ENCODE peak calls at places on chromosomes 11 and 22, in ten cellular contexts. J, S, O, Z, M, A, L, U, C and V are unnamed samples.

GRCh38 chr11:62116458-62116857 is 7.4 kb upstream of the INCENP start:
- DNase-seq in J (peak), S (no peak), O (no peak), Z (no peak), M (peak), A (no peak), L (no peak), U (no peak), C (no peak), V (no peak)

GRCh38 chr11:60855726-60856633 is at the start of gene PTGDR2:
- DNase-seq in J (no peak), S (no peak), O (no peak), Z (no peak), M (no peak), A (no peak), L (no peak), U (peak), C (no peak), V (no peak)

GRCh38 chr22:50600541-50600940 is at the start of gene MAPK8IP2:
- DNase-seq in J (no peak), S (no peak), O (no peak), Z (no peak), M (peak), A (no peak), L (no peak), U (peak), C (no peak), V (no peak)

GRCh38 chr11:12680246-12680939 is 6.2 kb downstream of the TEAD1 start:
- DNase-seq in J (peak), S (peak), O (peak), Z (peak), M (peak), A (peak), L (peak), U (peak), C (no peak), V (no peak)

GRCh38 chr11:656426-656825 is 19.4 kb downstream of the DRD4 start:
- DNase-seq in J (no peak), S (no peak), O (no peak), Z (no peak), M (no peak), A (no peak), L (no peak), U (no peak), C (no peak), V (no peak)

GRCh38 chr11:71247551-71248250 is 4.7 kb downstream of the SHANK2 start:
- DNase-seq in J (no peak), S (no peak), O (no peak), Z (no peak), M (no peak), A (no peak), L (no peak), U (no peak), C (no peak), V (no peak)

GRCh38 chr11:107598225-107599139 is 7.5 kb downstream of the ELMOD1 start:
- DNase-seq in J (no peak), S (peak), O (no peak), Z (no peak), M (peak), A (no peak), L (peak), U (no peak), C (no peak), V (no peak)

GRCh38 chr22:46726066-46726985 is 11.7 kb downstream of the CERK start:
- DNase-seq in J (peak), S (no peak), O (peak), Z (no peak), M (no peak), A (peak), L (no peak), U (no peak), C (no peak), V (no peak)

GRCh38 chr22:50705219-50705691 is 32.6 kb downstream of the SHANK3 start:
- DNase-seq in J (peak), S (no peak), O (peak), Z (no peak), M (no peak), A (peak), L (no peak), U (no peak), C (no peak), V (no peak)

GRCh38 chr11:34631297-34631696 is 10.4 kb downstream of the EHF start:
- DNase-seq in J (no peak), S (no peak), O (no peak), Z (no peak), M (no peak), A (no peak), L (no peak), U (no peak), C (no peak), V (no peak)

GRCh38 chr11:1880746-1881441 is 10.8 kb downstream of the PRR33 start:
- DNase-seq in J (no peak), S (no peak), O (no peak), Z (peak), M (no peak), A (no peak), L (no peak), U (no peak), C (no peak), V (no peak)

GRCh38 chr11:132941024-132941646 is 591.2 kb downstream of the OPCML start:
- DNase-seq in J (peak), S (no peak), O (peak), Z (no peak), M (peak), A (peak), L (peak), U (no peak), C (no peak), V (no peak)

GRCh38 chr11:85694385-85694980 is 8.5 kb upstream of the CCDC89 start:
- DNase-seq in J (peak), S (no peak), O (peak), Z (no peak), M (peak), A (peak), L (peak), U (no peak), C (no peak), V (no peak)

GRCh38 chr22:37726240-37726887 is 29.5 kb downstream of the TRIOBP start:
- DNase-seq in J (peak), S (no peak), O (no peak), Z (no peak), M (no peak), A (no peak), L (no peak), U (no peak), C (no peak), V (no peak)
- TF ChIP-seq CTCF in J (peak), S (no peak), O (peak), Z (no peak), M (peak), A (peak), L (peak), U (no peak), C (peak), V (no peak)

DNA sequence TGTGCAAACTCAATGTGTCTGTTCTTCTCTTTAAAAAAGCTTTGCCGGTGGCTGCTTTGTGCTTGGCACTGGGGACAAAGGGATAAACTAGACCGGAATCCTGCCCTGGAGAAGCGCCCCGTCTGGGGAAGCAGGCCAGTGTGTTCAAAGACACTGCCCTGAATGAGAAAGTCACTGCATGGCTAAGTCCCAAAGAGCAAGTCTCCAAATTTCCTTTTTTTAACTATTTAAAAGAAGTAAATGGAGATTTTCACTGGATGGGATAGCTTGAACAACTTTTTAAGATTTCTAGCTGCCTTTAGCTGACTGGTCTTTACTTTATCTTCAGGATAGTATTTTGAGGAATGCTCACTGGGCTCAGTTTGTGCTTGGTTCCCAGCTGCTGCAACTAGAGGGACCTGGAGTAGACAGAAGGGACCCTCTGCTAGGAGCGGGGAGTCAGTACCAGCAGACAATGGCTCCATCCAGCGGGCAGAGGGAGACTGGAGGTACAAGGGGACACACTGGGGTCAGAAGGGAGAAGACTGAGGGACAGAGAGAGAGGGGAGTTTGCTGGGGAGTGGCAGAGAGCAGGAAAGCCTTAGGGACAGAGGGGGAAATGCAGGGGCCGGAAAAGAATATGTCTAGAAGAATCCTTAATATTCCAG is 22.2 kb upstream of the ACER3 start:
- DNase-seq in J (peak), S (no peak), O (no peak), Z (no peak), M (no peak), A (no peak), L (no peak), U (no peak), C (no peak), V (no peak)
- TF ChIP-seq CTCF in J (peak), S (no peak), O (peak), Z (no peak), M (no peak), A (peak), L (peak), U (no peak), C (peak), V (no peak)

GRCh38 chr11:64566915-64567882 is 23.8 kb upstream of the SLC22A12 start:
- DNase-seq in J (no peak), S (no peak), O (no peak), Z (no peak), M (no peak), A (no peak), L (no peak), U (no peak), C (no peak), V (no peak)

GRCh38 chr11:64564419-64564818 is 26.6 kb upstream of the SLC22A12 start:
- DNase-seq in J (no peak), S (no peak), O (no peak), Z (no peak), M (no peak), A (no peak), L (no peak), U (no peak), C (no peak), V (no peak)

GRCh38 chr11:64563966-64564365 is 27.1 kb upstream of the SLC22A12 start:
- DNase-seq in J (no peak), S (no peak), O (no peak), Z (no peak), M (no peak), A (no peak), L (no peak), U (no peak), C (no peak), V (no peak)

GRCh38 chr11:64566042-64566914 is 24.7 kb upstream of the SLC22A12 start:
- DNase-seq in J (peak), S (peak), O (peak), Z (peak), M (peak), A (peak), L (peak), U (peak), C (peak), V (peak)

GRCh38 chr11:64564947-64565889 is 25.8 kb upstream of the SLC22A12 start:
- DNase-seq in J (no peak), S (no peak), O (no peak), Z (no peak), M (no peak), A (no peak), L (no peak), U (no peak), C (no peak), V (no peak)
- TF ChIP-seq CTCF in J (no peak), S (no peak), O (peak), Z (no peak), M (peak), A (no peak), L (peak), U (no peak), C (no peak), V (no peak)

GRCh38 chr11:108647701-108648527 is 17.0 kb upstream of the DDX10 start:
- DNase-seq in J (peak), S (peak), O (peak), Z (peak), M (peak), A (peak), L (peak), U (peak), C (no peak), V (no peak)
- TF ChIP-seq CTCF in J (peak), S (peak), O (peak), Z (peak), M (peak), A (peak), L (peak), U (peak), C (peak), V (peak)

DNA sequence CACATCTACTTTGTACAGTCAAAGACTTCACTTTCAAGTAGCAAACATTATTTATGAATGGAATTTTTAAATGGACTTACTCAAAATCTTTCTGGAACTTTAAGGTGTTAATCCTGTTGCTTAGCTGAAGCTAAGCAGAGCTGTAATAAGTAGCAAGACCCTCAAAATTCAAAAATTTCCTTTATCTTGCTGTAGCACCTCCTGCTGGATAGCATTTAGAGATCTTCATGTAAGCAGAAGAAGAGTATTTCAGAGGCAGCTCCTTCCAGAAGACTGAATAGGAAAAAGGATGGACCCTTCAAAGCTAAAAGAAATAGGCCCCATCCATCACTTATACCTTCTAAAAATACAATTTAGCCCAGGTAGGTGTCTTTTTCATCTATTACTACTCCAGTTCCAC is 3.4 kb downstream of the PHF21A start:
- DNase-seq in J (no peak), S (no peak), O (no peak), Z (no peak), M (no peak), A (no peak), L (peak), U (no peak), C (no peak), V (no peak)
- TF ChIP-seq CTCF in J (peak), S (no peak), O (peak), Z (no peak), M (peak), A (peak), L (peak), U (no peak), C (peak), V (no peak)

GRCh38 chr11:20243974-20244373 is 83.7 kb upstream of the DBX1 start:
- DNase-seq in J (peak), S (no peak), O (no peak), Z (no peak), M (peak), A (no peak), L (no peak), U (no peak), C (no peak), V (no peak)
- TF ChIP-seq CTCF in J (peak), S (no peak), O (peak), Z (no peak), M (peak), A (peak), L (peak), U (no peak), C (peak), V (no peak)

GRCh38 chr11:104151404-104152204 is 12.3 kb downstream of the PDGFD start:
- DNase-seq in J (peak), S (no peak), O (peak), Z (no peak), M (peak), A (no peak), L (peak), U (no peak), C (no peak), V (no peak)
- TF ChIP-seq CTCF in J (peak), S (no peak), O (peak), Z (no peak), M (peak), A (peak), L (peak), U (no peak), C (peak), V (no peak)